ENCODE peak calls at places on chromosomes 6 and 20, in six cellular contexts. H is IMR-90, D is heart left ventricle, I is uterus, R is OCI-LY7, C is HL-60. K is an unnamed sample.

GRCh38 chr20:35467339-35468224 is 12.2 kb downstream of the CEP250 start:
- DNase-seq in C (no peak), I (peak), H (peak), R (no peak), D (no peak), K (peak)

GRCh38 chr6:115570326-115570725 is 490.4 kb downstream of the FRK start:
- DNase-seq in I (no peak), D (no peak), C (no peak), R (no peak), H (peak), K (no peak)

GRCh38 chr6:10409160-10409765 is 5.6 kb downstream of the TFAP2A start:
- DNase-seq in D (no peak), H (no peak), I (no peak), C (no peak), R (no peak), K (no peak)

GRCh38 chr20:1802385-1803215 is 92.6 kb upstream of the SIRPA start:
- DNase-seq in D (peak), H (peak), I (no peak), C (peak), R (peak), K (peak)

GRCh38 chr6:148736779-148737412 is 9.9 kb upstream of the UST start:
- DNase-seq in I (no peak), D (no peak), H (no peak), C (no peak), R (no peak), K (no peak)

GRCh38 chr6:20564777-20565176 is 30.5 kb downstream of the CDKAL1 start:
- DNase-seq in D (no peak), I (no peak), C (no peak), H (peak), R (peak), K (no peak)

GRCh38 chr6:168355716-168356522 is 36.3 kb upstream of the DACT2 start:
- DNase-seq in D (peak), I (peak), H (no peak), R (no peak), C (no peak), K (peak)

GRCh38 chr6:134521116-134521501 is 203.2 kb upstream of the SGK1 start:
- DNase-seq in D (no peak), I (no peak), C (no peak), H (no peak), R (no peak), K (no peak)

GRCh38 chr20:6058684-6059295 is 4.9 kb upstream of the LRRN4 start:
- DNase-seq in I (no peak), C (no peak), D (no peak), H (no peak), R (no peak), K (no peak)

GRCh38 chr6:112282217-112282616 is 27.9 kb upstream of the LAMA4 start:
- DNase-seq in H (peak), R (no peak), C (no peak), D (peak), I (peak), K (peak)

GRCh38 chr20:17896771-17897369 is 71.7 kb downstream of the SNX5 start:
- DNase-seq in R (no peak), H (no peak), D (no peak), C (no peak), I (no peak), K (no peak)

GRCh38 chr6:136016228-136017225 is 165.0 kb downstream of the PDE7B start:
- DNase-seq in R (no peak), H (no peak), D (no peak), C (no peak), I (no peak), K (no peak)

GRCh38 chr20:45340951-45341350 is 7.3 kb downstream of the SDC4 start:
- DNase-seq in R (no peak), C (no peak), I (no peak), H (no peak), D (no peak), K (no peak)

GRCh38 chr6:130093546-130093945 is 75.2 kb downstream of the L3MBTL3 start:
- DNase-seq in R (no peak), C (no peak), D (no peak), H (no peak), I (no peak), K (no peak)

GRCh38 chr6:123733180-123733579 is 70.5 kb upstream of the NKAIN2 start:
- DNase-seq in H (no peak), C (no peak), R (no peak), I (no peak), D (no peak), K (no peak)

GRCh38 chr6:119220452-119220851 is 129.1 kb downstream of the MAN1A1 start:
- DNase-seq in R (no peak), I (no peak), H (no peak), C (no peak), D (no peak), K (no peak)

GRCh38 chr20:36856691-36857635 is 19.0 kb upstream of the TLDC2 start:
- DNase-seq in I (no peak), H (peak), C (peak), R (peak), D (peak), K (peak)

GRCh38 chr20:35306931-35307517 is 14.8 kb upstream of the FAM83C start:
- DNase-seq in I (no peak), D (peak), R (peak), C (peak), H (peak), K (peak)

GRCh38 chr6:40754481-40755045 is 167.4 kb upstream of the LRFN2 start:
- DNase-seq in D (no peak), R (no peak), I (peak), C (no peak), H (no peak), K (no peak)

GRCh38 chr20:18991012-18991411 is 177.4 kb downstream of the SCP2D1 start:
- DNase-seq in D (no peak), C (no peak), H (no peak), R (no peak), I (no peak), K (no peak)

GRCh38 chr6:78538002-78538401 is 329.3 kb upstream of the IRAK1BP1 start:
- DNase-seq in C (no peak), I (no peak), D (no peak), R (no peak), H (peak), K (no peak)

GRCh38 chr6:12354499-12354898 is 64.3 kb downstream of the EDN1 start:
- DNase-seq in H (peak), D (no peak), C (no peak), I (no peak), R (peak), K (peak)

GRCh38 chr20:36957875-36958667 is 6.6 kb upstream of the SAMHD1 start:
- DNase-seq in C (peak), R (no peak), H (no peak), D (no peak), I (no peak), K (no peak)

GRCh38 chr6:41442800-41443501 is 103.2 kb upstream of the FOXP4 start:
- DNase-seq in C (no peak), D (peak), I (peak), R (no peak), H (peak), K (no peak)

GRCh38 chr6:25111782-25112181 is 167.4 kb upstream of the CARMIL1 start:
- DNase-seq in I (no peak), R (no peak), D (no peak), C (no peak), H (no peak), K (no peak)

GRCh38 chr6:160134779-160135547 is 13.3 kb downstream of the SLC22A1 start:
- DNase-seq in I (no peak), H (no peak), C (no peak), D (no peak), R (no peak), K (no peak)

GRCh38 chr6:147231589-147231988 is 27.4 kb downstream of the STXBP5 start:
- DNase-seq in H (no peak), D (no peak), I (no peak), R (no peak), C (no peak), K (no peak)

GRCh38 chr6:7150381-7151064 is 42.8 kb downstream of the RREB1 start:
- DNase-seq in H (no peak), I (no peak), C (peak), R (no peak), D (no peak), K (no peak)

GRCh38 chr20:49245921-49246740 is 26.9 kb downstream of the DDX27 start:
- DNase-seq in H (peak), D (peak), C (peak), I (no peak), R (peak), K (peak)

GRCh38 chr6:39610229-39610628 is 115.0 kb downstream of the KIF6 start:
- DNase-seq in I (no peak), C (no peak), D (no peak), R (no peak), H (no peak), K (peak)

GRCh38 chr6:117929501-117929900 is 22.4 kb downstream of the SLC35F1 start:
- DNase-seq in I (no peak), R (no peak), D (no peak), H (no peak), C (no peak), K (no peak)

GRCh38 chr6:149033454-149034241 is 283.9 kb upstream of the TAB2 start:
- DNase-seq in R (no peak), I (no peak), C (no peak), H (no peak), D (no peak), K (no peak)

GRCh38 chr6:52876056-52876787 is 33.3 kb downstream of the GSTA3 start:
- DNase-seq in D (no peak), C (no peak), I (no peak), H (peak), R (no peak), K (peak)
- H3K4me3 ChIP-seq in D (no peak), C (no peak), I (no peak), H (no peak), R (no peak), K (no peak)

DNA sequence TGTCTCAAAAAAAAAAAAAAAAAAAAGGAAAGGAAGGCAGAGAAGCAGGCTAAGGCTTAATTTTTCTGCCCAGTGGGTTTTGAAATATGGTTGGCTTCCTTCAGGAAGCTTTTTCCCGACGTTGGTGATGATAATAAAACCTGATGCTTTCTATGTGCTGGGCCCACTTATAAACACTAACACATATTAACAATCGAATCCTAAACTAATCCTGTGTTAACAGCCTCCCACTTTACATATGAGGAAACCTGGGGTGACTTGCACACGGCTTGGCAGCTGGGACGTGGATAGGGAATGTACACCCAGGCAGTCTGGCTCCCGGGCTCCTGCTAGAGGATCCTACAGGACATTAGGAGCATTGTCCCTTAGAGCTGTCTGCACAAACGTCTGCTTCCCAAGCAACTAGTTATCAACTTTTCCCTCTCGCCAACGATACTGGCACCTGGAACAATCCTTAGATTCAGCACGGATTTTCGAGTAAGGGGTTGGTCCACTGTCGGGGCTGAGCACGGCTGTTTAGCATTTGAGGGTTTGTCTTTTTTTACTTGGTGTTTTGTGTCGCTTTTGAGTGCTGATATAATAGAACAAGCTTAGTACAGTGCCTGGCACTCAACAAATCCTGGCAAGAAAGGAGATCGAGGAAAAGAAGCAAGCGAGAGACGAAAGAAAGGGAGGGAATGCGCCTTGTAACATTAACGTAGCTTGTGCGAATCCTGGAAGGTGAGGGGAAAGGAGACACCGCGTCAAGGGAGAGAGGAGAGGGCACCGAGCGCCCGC is 622 bp upstream of the KIZ start:
- DNase-seq in R (no peak), C (no peak), H (peak), I (peak), D (peak), K (peak)
- TF ChIP-seq CTCF in R (no peak), C (no peak), H (no peak), I (no peak), D (no peak), K (peak)

DNA sequence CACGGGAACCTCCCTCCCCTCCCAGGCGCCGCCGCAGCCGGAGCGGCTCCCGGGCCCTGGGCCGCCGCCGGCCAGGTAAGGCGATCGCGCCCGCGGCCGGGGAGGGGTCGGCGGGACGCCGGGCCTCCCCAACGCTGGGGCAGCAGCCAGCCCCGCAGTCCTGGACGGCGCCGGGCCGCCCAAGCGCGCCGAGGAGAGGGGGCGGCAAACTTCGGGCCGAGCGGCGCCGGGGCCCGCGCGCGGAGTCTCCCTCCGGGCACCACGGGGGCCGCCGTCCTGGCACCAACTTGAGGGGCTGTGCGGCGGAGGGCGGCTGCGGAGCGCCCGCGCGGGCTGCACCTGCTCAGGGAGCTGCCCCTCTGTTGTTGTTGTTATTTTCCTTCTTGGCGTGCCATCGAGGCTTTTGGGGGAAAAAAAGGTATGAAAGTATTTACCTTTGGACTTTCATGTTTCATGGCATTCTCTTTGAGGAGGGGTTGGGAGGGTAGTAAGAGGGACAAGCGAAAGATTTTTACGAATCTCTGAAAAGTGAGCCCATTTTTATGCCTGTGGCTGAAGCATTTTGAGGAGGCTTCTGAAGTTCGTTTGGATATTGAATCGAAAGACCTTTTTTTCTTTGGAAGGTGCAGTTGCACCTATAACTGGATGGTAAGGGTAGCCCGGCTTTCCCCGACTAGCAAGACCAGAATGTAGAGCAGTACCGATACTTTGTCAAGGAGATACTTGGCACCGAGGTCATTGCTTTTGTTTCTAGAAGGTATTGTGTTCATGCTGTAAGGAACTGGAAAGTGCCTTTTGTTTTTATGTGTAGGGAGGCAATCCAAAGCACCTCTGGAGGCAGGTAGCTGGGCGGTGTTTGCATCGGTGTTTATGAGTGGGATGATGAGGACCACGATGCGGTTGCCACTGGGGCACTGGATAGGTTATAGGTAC is at the start of gene RNF182:
- DNase-seq in H (no peak), D (no peak), R (no peak), C (no peak), I (no peak), K (no peak)
- H3K4me3 ChIP-seq in H (peak), D (peak), R (no peak), C (peak), I (peak), K (peak)

DNA sequence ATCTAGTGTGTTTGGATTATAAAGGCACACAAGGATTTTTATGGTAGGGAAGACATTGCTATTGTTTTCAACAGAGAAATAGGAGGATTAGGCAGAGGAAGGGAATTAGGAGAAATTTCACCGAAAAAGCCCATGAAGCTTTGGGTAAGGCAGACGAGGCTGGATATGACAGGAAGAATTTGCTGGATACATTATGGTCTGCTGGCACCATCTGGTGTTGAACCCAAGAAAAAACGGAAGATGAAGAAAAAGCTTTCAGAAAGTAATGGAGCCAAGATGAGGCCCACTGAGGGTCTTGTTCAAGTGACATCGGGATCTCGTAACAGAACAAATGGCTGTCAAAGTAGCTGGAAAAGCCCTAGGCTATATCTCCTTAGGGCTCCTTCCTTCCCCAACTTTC is 56.5 kb downstream of the OR2J2 start:
- DNase-seq in R (no peak), H (no peak), I (no peak), C (no peak), D (no peak), K (no peak)
- TF ChIP-seq CTCF in R (no peak), H (no peak), I (no peak), C (no peak), D (no peak), K (no peak)